ENCODE peak calls at places on chromosome 4, in five cellular contexts. M is neural progenitor cell, R is tibial artery, G is body of pancreas, Q is ascending aorta. V is an unnamed sample.

GRCh38 chr4:168319486-168320019 is 1.0 kb upstream of the DDX60 start:
- DNase-seq in G (no peak), M (no peak), R (no peak), Q (no peak), V (no peak)

GRCh38 chr4:177441061-177441802 is 1.0 kb downstream of the AGA start:
- DNase-seq in R (no peak), G (no peak), M (peak; percentile 11), Q (no peak), V (peak; percentile 4)

GRCh38 chr4:136383126-136383525 is 1149.2 kb downstream of the PCDH18 start:
- DNase-seq in R (no peak), Q (no peak), G (no peak), M (no peak), V (no peak)

GRCh38 chr4:65510976-65511375 is 159.3 kb downstream of the EPHA5 start:
- DNase-seq in R (no peak), Q (no peak), G (no peak), M (no peak), V (no peak)

GRCh38 chr4:169810325-169811323 is 52.9 kb upstream of the HPF1 start:
- DNase-seq in G (peak; percentile 47), Q (no peak), R (no peak), M (peak; percentile 88), V (peak; percentile 20)

GRCh38 chr4:122639181-122639580 is 18.3 kb upstream of the IL21 start:
- DNase-seq in M (no peak), R (no peak), Q (no peak), G (no peak), V (no peak)

GRCh38 chr4:127505203-127505602 is 127.6 kb upstream of the INTU start:
- DNase-seq in M (no peak), Q (no peak), G (peak; percentile 39), R (no peak), V (no peak)

GRCh38 chr4:22999419-22999818 is 306.7 kb downstream of the GBA3 start:
- DNase-seq in G (no peak), M (no peak), Q (no peak), R (no peak), V (no peak)

GRCh38 chr4:120066182-120066524 is 495 bp downstream of the MAD2L1 start:
- DNase-seq in R (no peak), M (no peak), G (no peak), Q (no peak), V (peak; percentile 77)

GRCh38 chr4:168651374-168651773 is 154.5 kb downstream of the PALLD start:
- DNase-seq in G (no peak), Q (no peak), R (no peak), M (peak; percentile 38), V (no peak)

GRCh38 chr4:165720411-165721082 is 152.5 kb upstream of the TLL1 start:
- DNase-seq in Q (no peak), M (no peak), G (no peak), R (no peak), V (no peak)

GRCh38 chr4:150976478-150977118 is 38.5 kb downstream of the LRBA start:
- DNase-seq in G (no peak), M (peak; percentile 38), Q (no peak), R (no peak), V (no peak)

GRCh38 chr4:117481742-117482141 is 396.4 kb upstream of the TRAM1L1 start:
- DNase-seq in G (no peak), R (no peak), Q (no peak), M (no peak), V (no peak)

GRCh38 chr4:158811704-158812103 is 42.9 kb downstream of the FNIP2 start:
- DNase-seq in M (no peak), R (no peak), Q (no peak), G (no peak), V (peak; percentile 20)

GRCh38 chr4:38315296-38315695 is 348.7 kb upstream of the KLF3 start:
- DNase-seq in M (no peak), R (no peak), G (no peak), Q (no peak), V (no peak)

GRCh38 chr4:17512973-17513665 is 1.2 kb upstream of the QDPR start:
- DNase-seq in R (no peak), Q (no peak), M (no peak), G (no peak), V (no peak)

GRCh38 chr4:21901831-21902230 is 46.7 kb downstream of the KCNIP4 start:
- DNase-seq in R (no peak), M (no peak), G (no peak), Q (no peak), V (no peak)

GRCh38 chr4:98092833-98093439 is 50.3 kb downstream of the STPG2 start:
- DNase-seq in M (peak; percentile 35), G (no peak), Q (no peak), R (no peak), V (no peak)

GRCh38 chr4:18388029-18388428 is 366.5 kb upstream of the LCORL start:
- DNase-seq in M (no peak), G (no peak), Q (no peak), R (no peak), V (no peak)

GRCh38 chr4:152283806-152284470 is 252.0 kb downstream of the FBXW7 start:
- DNase-seq in Q (no peak), M (no peak), G (no peak), R (no peak), V (no peak)

GRCh38 chr4:48295116-48295515 is 25.5 kb upstream of the TEC start:
- DNase-seq in R (no peak), Q (no peak), G (no peak), M (no peak), V (no peak)

GRCh38 chr4:113300384-113301011 is 251.0 kb downstream of the ANK2 start:
- DNase-seq in M (no peak), G (no peak), Q (no peak), R (no peak), V (no peak)

GRCh38 chr4:117968606-117969005 is 65.7 kb upstream of the NDST3 start:
- DNase-seq in R (no peak), Q (no peak), M (no peak), G (no peak), V (no peak)

GRCh38 chr4:70515342-70516245 is 2.8 kb upstream of the AMTN start:
- DNase-seq in R (no peak), M (no peak), Q (no peak), G (no peak), V (no peak)

GRCh38 chr4:107825072-107825789 is 499 bp downstream of the SGMS2 start:
- DNase-seq in R (peak; percentile 77), Q (no peak), G (peak; percentile 69), M (peak; percentile 75), V (no peak)

GRCh38 chr4:159296061-159296460 is 193.2 kb downstream of the RAPGEF2 start:
- DNase-seq in Q (no peak), G (no peak), M (no peak), R (no peak), V (no peak)

DNA sequence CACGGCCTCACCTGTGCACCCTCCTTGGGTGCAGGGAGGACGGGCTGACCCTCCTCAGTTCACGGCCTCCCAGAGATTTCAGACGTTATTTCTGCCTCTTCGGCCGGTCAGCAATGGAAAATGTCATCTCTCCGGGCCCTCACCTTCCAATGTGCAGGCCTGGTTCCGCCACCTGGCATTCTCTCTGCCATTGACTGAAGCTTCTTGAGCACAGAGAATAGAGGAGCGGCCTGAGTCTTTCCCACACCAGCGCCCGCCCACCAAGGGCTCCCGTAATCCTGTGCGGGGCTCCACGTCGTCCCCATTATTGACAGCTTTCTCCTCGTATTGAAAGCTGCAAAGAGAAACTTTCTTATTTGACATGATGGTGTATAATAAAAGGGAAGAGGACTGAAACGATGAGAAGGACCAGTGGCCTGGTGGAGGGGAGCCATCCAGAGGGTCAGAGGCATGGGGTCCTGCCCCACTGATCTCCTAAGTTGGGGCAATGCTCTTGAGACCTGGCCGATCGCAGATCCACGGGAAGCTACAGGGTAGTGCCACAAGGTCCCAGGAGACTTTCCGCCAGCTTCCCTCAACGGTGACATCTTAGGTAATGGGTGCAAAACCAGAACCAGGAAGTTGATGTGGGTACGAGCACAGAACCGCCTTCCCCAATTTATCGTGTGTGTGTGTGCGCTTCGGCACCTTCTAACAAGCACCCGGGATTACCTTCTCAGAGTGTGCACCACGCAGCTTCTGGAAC is 20.6 kb downstream of the HTRA3 start:
- DNase-seq in Q (no peak), G (no peak), R (peak; percentile 54), M (no peak), V (no peak)
- H3K4me1 ChIP-seq in Q (no peaks in the 10 kb centered on the region), G (no peaks in the 10 kb centered on the region), R (no peaks in the 10 kb centered on the region), M (no peaks in the 10 kb centered on the region), V (no peaks in the 10 kb centered on the region)

DNA sequence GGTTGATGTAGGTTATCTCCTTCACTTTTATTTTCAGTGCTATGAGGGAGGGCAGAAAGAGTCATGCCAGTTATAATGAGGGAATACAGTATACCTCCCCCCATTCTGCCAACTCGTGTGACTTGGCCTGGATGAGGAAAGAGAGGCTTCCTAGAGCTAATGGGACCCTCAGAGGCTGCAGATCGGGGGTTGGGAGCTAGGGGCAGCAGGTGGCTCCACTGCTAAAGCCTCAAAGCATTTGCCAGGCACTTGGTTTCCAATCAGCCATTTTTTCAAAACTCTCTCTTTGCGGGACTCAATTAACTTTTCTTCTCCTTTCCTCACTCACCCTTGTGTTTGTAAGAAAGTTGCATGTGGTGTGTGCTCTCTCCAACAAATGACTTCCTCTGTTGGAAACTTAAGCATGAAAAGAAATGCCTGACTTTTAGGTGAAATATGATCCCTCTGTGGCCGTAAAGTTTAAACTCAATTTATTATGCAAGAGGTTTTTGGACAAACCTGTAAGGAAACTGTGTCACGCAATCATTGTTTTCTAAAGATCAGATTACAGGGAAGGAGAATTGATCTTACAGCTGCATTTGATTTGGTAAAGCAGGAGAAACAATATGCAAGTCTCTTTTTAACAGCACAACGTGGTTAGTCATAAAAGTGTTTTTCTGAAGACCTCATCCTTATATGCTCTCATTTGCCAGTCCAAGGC is 7.0 kb downstream of the SFRP2 start:
- DNase-seq in G (no peak), M (peak; percentile 61), R (no peak), Q (no peak), V (no peak)
- H3K36me3 ChIP-seq in G (no peaks in the 10 kb centered on the region), M (peaks cover 28% of the 10 kb centered on the region), R (no peaks in the 10 kb centered on the region), Q (no peaks in the 10 kb centered on the region), V (no peaks in the 10 kb centered on the region)

DNA sequence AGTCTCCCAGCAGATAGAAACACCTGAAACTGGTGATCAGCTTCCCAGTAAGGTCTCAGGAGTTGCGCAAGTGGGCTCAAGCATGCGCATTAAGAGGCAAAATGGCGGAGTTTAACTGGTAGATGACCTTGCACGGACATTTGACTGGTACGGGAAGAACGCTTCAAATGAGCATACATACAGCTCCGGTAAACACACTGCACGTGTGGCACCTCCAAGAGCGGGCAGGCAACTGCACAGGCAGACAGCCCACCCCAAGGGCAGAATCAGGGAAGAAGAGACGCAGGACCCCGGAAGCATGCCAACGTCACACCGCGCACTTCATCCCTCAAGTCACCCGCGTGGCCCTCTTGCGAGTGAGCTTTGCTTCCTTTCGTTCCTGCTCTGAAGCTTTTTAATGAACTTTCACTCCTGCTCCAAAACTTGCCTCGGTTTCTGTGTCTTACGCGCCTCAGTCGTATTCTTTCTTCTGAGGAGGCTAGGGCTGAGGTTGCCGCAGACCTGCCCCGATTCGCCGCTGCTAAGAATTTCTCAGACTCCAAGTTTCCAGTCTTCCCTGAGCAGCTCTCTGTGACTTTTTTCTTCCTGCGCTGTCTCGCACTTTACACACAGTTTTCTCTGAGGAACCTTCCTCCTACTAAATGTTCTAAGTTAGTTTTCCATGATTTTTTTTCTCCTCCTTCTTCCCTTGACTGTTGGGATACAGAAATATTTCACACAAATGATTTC is 180.7 kb upstream of the ZFP42 start:
- DNase-seq in R (no peak), M (no peak), G (peak; percentile 45), Q (no peak), V (no peak)
- H3K27ac ChIP-seq in R (peak overlapping the region; percentile 50), M (no peak overlapping the region), G (peak overlapping the region; percentile 33), Q (no peak overlapping the region), V (no peak overlapping the region)

DNA sequence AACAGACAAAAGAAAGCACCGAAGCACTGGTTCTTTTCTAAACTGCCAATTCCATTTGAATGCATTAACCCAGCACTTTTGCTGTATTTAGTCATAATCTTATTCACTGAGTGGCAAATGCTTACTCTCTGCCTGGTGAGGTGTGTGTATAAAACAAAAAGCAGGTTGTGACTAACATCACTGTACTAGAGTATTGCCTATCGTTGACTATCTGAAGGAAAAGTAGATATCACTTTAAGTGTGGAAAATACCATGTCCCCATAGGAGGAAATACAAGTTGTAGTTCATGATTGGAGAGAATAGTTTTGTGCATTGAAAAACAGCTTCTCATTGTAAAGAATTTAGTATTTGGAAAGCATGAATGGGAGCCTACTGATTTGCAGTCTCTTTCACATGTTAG is 2.7 kb downstream of the PDLIM5 start:
- DNase-seq in Q (no peak), R (no peak), M (no peak), G (no peak), V (no peak)
- H3K4me1 ChIP-seq in Q (peaks cover 24% of the 10 kb centered on the region), R (peaks cover 32% of the 10 kb centered on the region), M (peaks cover 47% of the 10 kb centered on the region), G (peaks cover 42% of the 10 kb centered on the region), V (peaks cover 18% of the 10 kb centered on the region)